ENCODE peak calls at places on chromosomes 12 and 14, in six cellular contexts. One of them, this sample, is unnamed.

GRCh38 chr12:81598205-81598604 is 160.9 kb downstream of the PPFIA2 start:
- DNase-seq in Peyer's patch: no peak
- DNase-seq in uterus: no peak
- DNase-seq in A549: no peak
- DNase-seq in endothelial cell of umbilical vein: no peak
- DNase-seq in sigmoid colon: no peak
- DNase-seq in this sample: no peak

GRCh38 chr12:125610971-125611370 is 545.7 kb downstream of the AACS start:
- DNase-seq in endothelial cell of umbilical vein: no peak
- DNase-seq in uterus: no peak
- DNase-seq in A549: no peak
- DNase-seq in Peyer's patch: no peak
- DNase-seq in sigmoid colon: no peak
- DNase-seq in this sample: no peak

GRCh38 chr12:121364657-121365265 is 12.6 kb upstream of the ANAPC5 start:
- DNase-seq in Peyer's patch: no peak
- DNase-seq in endothelial cell of umbilical vein: no peak
- DNase-seq in uterus: no peak
- DNase-seq in A549: no peak
- DNase-seq in sigmoid colon: no peak
- DNase-seq in this sample: no peak

GRCh38 chr12:112380663-112381420 is 1.4 kb downstream of the HECTD4 start:
- DNase-seq in sigmoid colon: no peak
- DNase-seq in Peyer's patch: peak; percentile 45
- DNase-seq in uterus: no peak
- DNase-seq in A549: no peak
- DNase-seq in endothelial cell of umbilical vein: peak; percentile 11
- DNase-seq in this sample: no peak

GRCh38 chr12:34297790-34298164 is 275.5 kb downstream of the ALG10 start:
- DNase-seq in endothelial cell of umbilical vein: no peak
- DNase-seq in uterus: no peak
- DNase-seq in sigmoid colon: no peak
- DNase-seq in Peyer's patch: no peak
- DNase-seq in A549: no peak
- DNase-seq in this sample: no peak

GRCh38 chr12:53561590-53561953 is 54.3 kb upstream of the NPFF start:
- DNase-seq in Peyer's patch: no peak
- DNase-seq in uterus: no peak
- DNase-seq in A549: peak; percentile 75
- DNase-seq in sigmoid colon: no peak
- DNase-seq in endothelial cell of umbilical vein: peak; percentile 93
- DNase-seq in this sample: no peak

GRCh38 chr14:100048786-100049185 is 16.4 kb upstream of the EVL start:
- DNase-seq in A549: no peak
- DNase-seq in sigmoid colon: no peak
- DNase-seq in Peyer's patch: no peak
- DNase-seq in uterus: no peak
- DNase-seq in endothelial cell of umbilical vein: no peak
- DNase-seq in this sample: no peak

GRCh38 chr14:49982522-49982951 is 89.7 kb downstream of the ARF6 start:
- DNase-seq in sigmoid colon: no peak
- DNase-seq in Peyer's patch: peak; percentile 45
- DNase-seq in A549: no peak
- DNase-seq in endothelial cell of umbilical vein: peak; percentile 87
- DNase-seq in uterus: no peak
- DNase-seq in this sample: no peak

GRCh38 chr12:58877243-58877743 is 43.0 kb downstream of the LRIG3 start:
- DNase-seq in sigmoid colon: no peak
- DNase-seq in Peyer's patch: no peak
- DNase-seq in A549: peak; percentile 8
- DNase-seq in endothelial cell of umbilical vein: no peak
- DNase-seq in uterus: no peak
- DNase-seq in this sample: no peak

GRCh38 chr12:82746668-82747067 is 60.0 kb downstream of the TMTC2 start:
- DNase-seq in uterus: no peak
- DNase-seq in Peyer's patch: no peak
- DNase-seq in sigmoid colon: no peak
- DNase-seq in endothelial cell of umbilical vein: peak; percentile 12
- DNase-seq in A549: no peak
- DNase-seq in this sample: no peak

GRCh38 chr12:122421815-122422737 is at the start of gene CLIP1:
- DNase-seq in sigmoid colon: peak; percentile 82
- DNase-seq in Peyer's patch: peak; percentile 80
- DNase-seq in endothelial cell of umbilical vein: peak; percentile 63
- DNase-seq in uterus: peak; percentile 69
- DNase-seq in A549: peak; percentile 40
- DNase-seq in this sample: peak; percentile 68

GRCh38 chr12:122422769-122423257 is 344 bp upstream of the CLIP1 start:
- DNase-seq in sigmoid colon: peak; percentile 72
- DNase-seq in A549: peak; percentile 35
- DNase-seq in endothelial cell of umbilical vein: peak; percentile 49
- DNase-seq in uterus: peak; percentile 37
- DNase-seq in Peyer's patch: peak; percentile 52
- DNase-seq in this sample: peak; percentile 19

GRCh38 chr12:122420471-122421262 is 1.8 kb downstream of the CLIP1 start:
- DNase-seq in A549: no peak
- DNase-seq in endothelial cell of umbilical vein: no peak
- DNase-seq in Peyer's patch: no peak
- DNase-seq in sigmoid colon: peak; percentile 46
- DNase-seq in uterus: no peak
- DNase-seq in this sample: no peak

GRCh38 chr12:122423258-122424165 is 1.0 kb upstream of the CLIP1 start:
- DNase-seq in sigmoid colon: peak; percentile 69
- DNase-seq in uterus: no peak
- DNase-seq in Peyer's patch: peak; percentile 56
- DNase-seq in A549: no peak
- DNase-seq in endothelial cell of umbilical vein: peak; percentile 86
- DNase-seq in this sample: peak; percentile 22

DNA sequence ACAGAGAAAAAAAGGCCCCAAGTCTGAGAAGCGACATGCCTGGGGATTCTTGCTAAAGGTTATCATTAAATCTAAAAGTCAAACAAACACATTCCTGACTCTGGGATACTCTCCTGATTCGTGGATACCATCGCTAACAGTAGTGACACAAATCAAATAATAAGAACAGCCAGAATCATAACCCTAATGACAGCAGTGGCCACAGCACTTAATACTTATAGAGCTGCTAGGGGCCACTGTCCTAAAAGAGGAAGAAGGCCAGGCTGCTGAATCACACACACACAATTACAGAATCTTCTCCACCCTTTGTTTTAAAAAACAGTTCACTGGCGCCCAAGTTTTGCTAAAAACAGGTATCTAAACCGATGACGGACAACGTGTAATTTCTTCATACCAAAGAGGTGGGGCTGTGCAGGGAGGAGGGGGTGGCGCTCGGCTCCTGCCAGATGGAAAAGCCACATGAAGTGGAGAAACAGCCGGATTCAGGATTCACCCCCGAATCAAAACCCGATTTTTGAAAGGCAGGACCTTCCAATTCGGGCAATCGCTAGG is 1.1 kb downstream of the CLIP1 start:
- DNase-seq in uterus: peak; percentile 59
- DNase-seq in endothelial cell of umbilical vein: no peak
- DNase-seq in Peyer's patch: peak; percentile 66
- DNase-seq in sigmoid colon: peak; percentile 85
- DNase-seq in A549: peak; percentile 49
- DNase-seq in this sample: peak; percentile 69
- H3K4me3 ChIP-seq in uterus: peak overlapping the region; percentile 97
- H3K4me3 ChIP-seq in endothelial cell of umbilical vein: peak overlapping the region; percentile 82
- H3K4me3 ChIP-seq in Peyer's patch: peak overlapping the region; percentile 98
- H3K4me3 ChIP-seq in sigmoid colon: peak overlapping the region; percentile 91
- H3K4me3 ChIP-seq in A549: peak overlapping the region; percentile 79
- H3K4me3 ChIP-seq in this sample: peak overlapping the region; percentile 91

DNA sequence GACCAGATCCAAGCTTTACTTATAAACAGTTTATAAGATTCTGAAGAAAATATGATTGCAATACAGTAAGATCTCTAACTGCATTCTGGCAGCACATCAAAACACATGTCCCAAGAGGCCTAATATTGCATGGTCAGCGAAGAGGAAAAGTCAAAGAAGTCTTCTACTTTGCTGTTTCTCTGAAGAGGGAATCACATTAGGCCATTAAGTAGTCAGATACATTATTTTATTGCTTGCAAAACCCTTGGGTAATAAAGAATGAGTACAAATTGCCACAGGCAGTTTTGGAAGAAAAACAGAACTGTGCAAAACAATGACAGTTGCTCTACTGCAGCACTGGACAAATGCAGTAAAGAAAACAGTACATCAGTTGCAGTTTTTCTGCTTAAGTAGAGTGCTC is 211.9 kb downstream of the MED13L start:
- DNase-seq in Peyer's patch: no peak
- DNase-seq in endothelial cell of umbilical vein: no peak
- DNase-seq in A549: no peak
- DNase-seq in sigmoid colon: no peak
- DNase-seq in uterus: no peak
- DNase-seq in this sample: no peak
- H3K27ac ChIP-seq in Peyer's patch: no peak overlapping the region
- H3K27ac ChIP-seq in endothelial cell of umbilical vein: no peak overlapping the region
- H3K27ac ChIP-seq in A549: no peak overlapping the region
- H3K27ac ChIP-seq in sigmoid colon: no peak overlapping the region
- H3K27ac ChIP-seq in uterus: no peak overlapping the region
- H3K27ac ChIP-seq in this sample: no peak overlapping the region

DNA sequence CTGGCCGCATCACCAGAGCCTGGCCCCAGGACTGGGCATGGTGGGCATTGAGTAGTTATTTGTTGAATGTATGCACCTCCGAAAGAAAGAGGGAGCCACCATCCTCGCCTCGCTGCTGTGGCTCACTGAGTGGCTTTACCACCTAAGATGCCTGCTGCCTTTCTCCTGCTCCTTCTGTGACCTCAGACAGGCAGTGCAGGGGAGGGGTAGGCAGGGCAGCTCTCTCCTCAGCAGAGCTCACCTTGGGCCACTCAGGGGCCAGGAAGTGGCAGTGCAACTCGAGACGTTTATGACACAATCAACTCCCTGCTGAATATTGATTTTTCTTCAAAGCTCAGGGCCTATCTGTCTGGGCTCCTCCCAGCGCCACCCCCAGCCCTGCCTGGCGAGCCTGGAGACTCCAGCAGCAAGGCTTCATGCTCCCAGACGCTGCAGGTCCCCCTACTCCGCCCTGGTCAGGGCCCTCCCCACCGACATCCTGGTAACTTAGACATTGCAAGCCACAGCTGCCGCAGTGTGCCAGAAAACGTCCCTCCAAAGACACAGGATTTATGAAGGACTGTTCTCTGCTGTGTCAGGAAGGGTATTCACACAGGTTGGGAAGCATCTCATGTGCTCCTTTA is 84.3 kb upstream of the DIO3 start:
- DNase-seq in uterus: peak; percentile 17
- DNase-seq in A549: peak; percentile 88
- DNase-seq in sigmoid colon: peak; percentile 50
- DNase-seq in endothelial cell of umbilical vein: no peak
- DNase-seq in Peyer's patch: peak; percentile 51
- DNase-seq in this sample: peak; percentile 10
- TF ChIP-seq POLR2A in uterus: no peak
- TF ChIP-seq POLR2A in A549: peak; percentile 47
- TF ChIP-seq POLR2A in sigmoid colon: no peak
- TF ChIP-seq POLR2A in endothelial cell of umbilical vein: no peak
- TF ChIP-seq POLR2A in Peyer's patch: no peak
- TF ChIP-seq POLR2A in this sample: no peak

DNA sequence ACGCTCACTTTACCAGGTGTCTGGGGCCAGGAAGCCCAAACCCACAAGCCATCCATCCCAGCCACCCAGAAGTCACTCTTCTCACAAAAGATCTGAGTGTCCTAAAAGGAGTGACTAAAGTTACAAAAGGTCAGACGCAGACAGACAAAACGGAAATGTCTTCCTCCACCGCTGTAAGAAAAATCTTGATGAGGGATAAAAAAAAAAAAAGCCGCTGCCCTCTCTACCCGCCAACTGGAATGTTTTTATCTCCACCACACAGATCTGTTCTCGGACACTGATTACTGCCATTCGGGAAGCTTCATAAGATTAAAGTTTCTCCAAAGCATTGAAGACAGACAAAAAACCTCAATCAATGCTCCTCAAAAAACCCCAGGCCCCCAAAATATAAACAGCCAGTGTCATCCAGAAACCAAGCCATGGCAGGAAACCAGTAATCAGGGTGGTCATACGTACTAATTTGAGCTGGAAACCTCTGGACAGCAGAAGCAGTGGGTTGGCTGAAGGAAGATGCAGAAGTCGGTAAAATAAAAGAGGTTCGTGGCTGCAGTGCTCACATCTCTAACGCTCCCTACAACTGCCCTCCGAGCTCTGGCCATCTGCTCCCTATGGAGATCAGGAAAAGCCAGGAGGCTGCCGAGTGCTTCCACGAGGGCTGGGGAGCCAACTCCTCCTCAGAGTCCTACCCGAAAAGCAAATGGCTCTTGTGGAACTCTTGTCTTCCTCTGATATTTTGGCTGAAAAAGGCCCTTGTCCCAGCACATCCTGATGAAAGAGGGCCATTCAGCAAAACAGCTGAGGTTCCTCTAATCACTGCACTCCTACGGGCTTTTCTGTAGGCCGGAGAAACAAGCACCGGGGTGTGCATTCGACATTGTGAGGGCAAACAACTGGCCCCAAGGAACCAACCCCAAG is 30.3 kb downstream of the SSH1 start:
- DNase-seq in endothelial cell of umbilical vein: peak; percentile 58
- DNase-seq in Peyer's patch: no peak
- DNase-seq in uterus: no peak
- DNase-seq in A549: no peak
- DNase-seq in sigmoid colon: no peak
- DNase-seq in this sample: no peak
- H3K4me3 ChIP-seq in endothelial cell of umbilical vein: peak overlapping the region; percentile 49
- H3K4me3 ChIP-seq in Peyer's patch: no peak overlapping the region
- H3K4me3 ChIP-seq in uterus: no peak overlapping the region
- H3K4me3 ChIP-seq in A549: no peak overlapping the region
- H3K4me3 ChIP-seq in sigmoid colon: peak overlapping the region; percentile 26
- H3K4me3 ChIP-seq in this sample: no peak overlapping the region

DNA sequence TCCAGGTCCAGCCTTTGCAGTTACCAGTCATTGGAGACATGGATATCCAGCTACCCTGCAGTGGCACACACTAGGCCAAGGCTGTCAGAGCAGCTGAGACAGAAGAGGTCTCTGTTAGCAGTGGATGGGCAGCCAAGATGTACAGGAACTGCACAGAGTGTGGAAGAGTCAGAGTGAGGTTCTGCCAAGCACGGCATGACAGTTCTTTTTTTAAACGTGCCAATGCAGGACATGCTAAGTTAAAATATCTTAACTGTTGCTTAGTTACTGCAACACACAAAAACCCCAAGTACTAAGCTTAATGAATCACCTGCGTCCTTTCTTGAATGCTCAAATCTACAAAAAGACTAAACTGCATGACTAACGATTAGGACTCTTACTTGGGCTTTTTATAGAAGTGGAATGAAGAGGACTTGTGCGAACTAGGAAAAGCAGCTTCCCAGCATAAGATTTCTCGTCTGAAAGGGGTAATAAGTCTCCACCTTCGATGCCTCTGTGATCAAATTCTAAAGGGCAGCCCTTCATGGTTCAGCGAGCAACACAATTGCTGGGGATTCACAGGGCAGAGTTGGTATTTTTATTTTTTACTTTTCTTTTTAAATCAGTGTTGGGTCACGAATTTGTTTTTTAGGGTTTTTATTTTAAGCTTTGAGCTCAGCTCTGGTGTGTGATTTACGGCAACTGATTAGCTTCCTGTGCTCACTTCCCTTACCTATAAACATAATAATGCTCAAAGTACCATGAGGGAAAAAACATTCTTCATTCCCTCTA is 20.6 kb downstream of the MAPK1IP1L start:
- DNase-seq in sigmoid colon: no peak
- DNase-seq in endothelial cell of umbilical vein: peak; percentile 63
- DNase-seq in A549: no peak
- DNase-seq in Peyer's patch: no peak
- DNase-seq in uterus: peak; percentile 46
- DNase-seq in this sample: peak; percentile 21
- H3K27ac ChIP-seq in sigmoid colon: peak overlapping the region; percentile 71
- H3K27ac ChIP-seq in endothelial cell of umbilical vein: peak overlapping the region; percentile 31
- H3K27ac ChIP-seq in A549: no peak overlapping the region
- H3K27ac ChIP-seq in Peyer's patch: no peak overlapping the region
- H3K27ac ChIP-seq in uterus: peak overlapping the region; percentile 77
- H3K27ac ChIP-seq in this sample: no peak overlapping the region

This sample was measured in testis.